ENCODE peak calls at places on chromosomes 13 and 19, in four cellular contexts. H is neural crest cell, D is dorsolateral prefrontal cortex, G is left lung. N is an unnamed sample.

GRCh38 chr19:45294291-45295029 is 28.2 kb downstream of the CKM start:
- DNase-seq in H (no peak), G (no peak), D (peak; percentile 16), N (peak; percentile 40)

GRCh38 chr13:46160474-46161066 is 21.4 kb downstream of the LCP1 start:
- DNase-seq in G (no peak), D (no peak), H (peak; percentile 39), N (peak; percentile 61)

GRCh38 chr13:69579351-69579750 is 528.3 kb upstream of the ATXN8OS start:
- DNase-seq in D (no peak), G (no peak), H (no peak), N (peak; percentile 7)

GRCh38 chr13:102944821-102945220 is 99.0 kb downstream of the ERCC5 start:
- DNase-seq in G (no peak), D (no peak), H (no peak), N (no peak)

GRCh38 chr13:29922896-29923295 is 72.5 kb upstream of the UBL3 start:
- DNase-seq in H (no peak), G (no peak), D (no peak), N (no peak)

GRCh38 chr13:59774511-59774911 is 389.2 kb downstream of the DIAPH3 start:
- DNase-seq in D (no peak), H (no peak), G (no peak), N (peak; percentile 67)

GRCh38 chr13:77779461-77780272 is 82.2 kb downstream of the SLAIN1 start:
- DNase-seq in H (peak; percentile 32), G (peak; percentile 69), D (peak; percentile 45), N (peak; percentile 45)

GRCh38 chr19:10478903-10479384 is 24.2 kb downstream of the KEAP1 start:
- DNase-seq in G (peak; percentile 86), D (peak; percentile 97), H (peak; percentile 61), N (peak; percentile 85)

GRCh38 chr13:50720856-50721663 is 122.4 kb downstream of the DLEU7 start:
- DNase-seq in H (no peak), D (no peak), G (no peak), N (no peak)

GRCh38 chr13:47250141-47250540 is 353.3 kb upstream of the HTR2A start:
- DNase-seq in D (no peak), H (no peak), G (no peak), N (no peak)

GRCh38 chr19:8261881-8262280 is 46.3 kb downstream of the CD320 start:
- DNase-seq in H (no peak), G (peak; percentile 17), D (no peak), N (no peak)

GRCh38 chr19:55083004-55083850 is 7.6 kb downstream of the EPS8L1 start:
- DNase-seq in D (no peak), H (no peak), G (no peak), N (no peak)

GRCh38 chr13:97367427-97367826 is 66.5 kb upstream of the RAP2A start:
- DNase-seq in H (no peak), G (no peak), D (peak; percentile 47), N (peak; percentile 33)

GRCh38 chr13:108850706-108851105 is 221.3 kb downstream of the MYO16 start:
- DNase-seq in D (peak; percentile 14), H (no peak), G (no peak), N (no peak)

N was measured in retina.